ENCODE peak calls at places on chromosomes 13 and 19, in four cellular contexts. F is GM12878, C is K562, K is HepG2. N is an unnamed sample.

GRCh38 chr19:47994209-47994802 is at the start of gene ELSPBP1:
- DNase-seq in C (no peak), K (no peak), F (no peak), N (no peak)

GRCh38 chr19:27691991-27692390 is 1521.0 kb downstream of the UQCRFS1 start:
- DNase-seq in F (no peak), C (no peak), K (no peak), N (no peak)

GRCh38 chr19:21607453-21607852 is 102.1 kb downstream of the ZNF429 start:
- DNase-seq in C (no peak), K (no peak), F (no peak), N (no peak)

GRCh38 chr19:3990815-3991117 is 5.5 kb upstream of the EEF2 start:
- DNase-seq in K (no peak), F (no peak), C (no peak), N (no peak)

GRCh38 chr19:31881988-31882387 is 463.4 kb upstream of the ZNF507 start:
- DNase-seq in C (no peak), F (no peak), K (no peak), N (no peak)

GRCh38 chr13:98147521-98147920 is 4.6 kb downstream of the FARP1 start:
- DNase-seq in F (no peak), K (peak; percentile 77), C (no peak), N (no peak)

GRCh38 chr13:94061316-94061715 is 418.2 kb downstream of the DCT start:
- DNase-seq in F (no peak), K (no peak), C (no peak), N (no peak)

GRCh38 chr19:11191273-11191755 is 6.0 kb downstream of the KANK2 start:
- DNase-seq in F (no peak), C (peak; percentile 82), K (no peak), N (peak; percentile 71)

GRCh38 chr19:38725469-38726283 is 18.6 kb downstream of the CAPN12 start:
- DNase-seq in C (no peak), F (no peak), K (no peak), N (no peak)

GRCh38 chr13:109645831-109646230 is 140.6 kb downstream of the IRS2 start:
- DNase-seq in F (no peak), C (no peak), K (no peak), N (no peak)

GRCh38 chr13:63948045-63948444 is 2532.4 kb upstream of the PCDH20 start:
- DNase-seq in K (peak; percentile 40), F (no peak), C (no peak), N (no peak)

GRCh38 chr19:51354103-51354741 is 12.0 kb downstream of the ETFB start:
- DNase-seq in C (peak; percentile 46), F (no peak), K (peak; percentile 90), N (no peak)

GRCh38 chr19:18507727-18508440 is 14.0 kb downstream of the ELL start:
- DNase-seq in K (peak; percentile 82), C (no peak), F (no peak), N (no peak)

GRCh38 chr19:54420383-54421168 is 5.3 kb downstream of the TTYH1 start:
- DNase-seq in F (no peak), K (peak; percentile 97), C (peak; percentile 51), N (no peak)

GRCh38 chr19:52188822-52189744 is 769 bp upstream of the PPP2R1A start:
- DNase-seq in K (no peak), F (no peak), C (peak; percentile 92), N (peak; percentile 59)

GRCh38 chr13:110445722-110446569 is 115.6 kb downstream of the RAB20 start:
- DNase-seq in C (no peak), K (no peak), F (no peak), N (no peak)

GRCh38 chr13:36158606-36159005 is 27.4 kb upstream of the DCLK1 start:
- DNase-seq in F (no peak), C (no peak), K (no peak), N (no peak)

GRCh38 chr13:36154567-36155231 is 23.5 kb upstream of the DCLK1 start:
- DNase-seq in K (no peak), F (no peak), C (no peak), N (peak; percentile 62)

GRCh38 chr13:36160297-36160696 is 29.1 kb upstream of the DCLK1 start:
- DNase-seq in K (no peak), C (no peak), F (no peak), N (no peak)

GRCh38 chr13:36163303-36163702 is 32.1 kb upstream of the DCLK1 start:
- DNase-seq in C (no peak), F (no peak), K (no peak), N (no peak)

GRCh38 chr13:36157475-36157874 is 26.3 kb upstream of the DCLK1 start:
- DNase-seq in F (no peak), C (no peak), K (no peak), N (no peak)
- H3K27ac ChIP-seq in F (no peak overlapping the region), C (no peak overlapping the region), K (no peak overlapping the region), N (no peak overlapping the region)

GRCh38 chr19:16459680-16460079 is 12.1 kb downstream of the EPS15L1 start:
- DNase-seq in F (no peak), C (no peak), K (no peak), N (no peak)

GRCh38 chr19:16463341-16463990 is 8.3 kb downstream of the EPS15L1 start:
- DNase-seq in F (no peak), C (no peak), K (no peak), N (no peak)

GRCh38 chr19:16462757-16463250 is 9.0 kb downstream of the EPS15L1 start:
- DNase-seq in F (no peak), C (no peak), K (no peak), N (no peak)

GRCh38 chr19:16460454-16460853 is 11.3 kb downstream of the EPS15L1 start:
- DNase-seq in C (no peak), F (no peak), K (no peak), N (no peak)

GRCh38 chr19:16461630-16462051 is 10.1 kb downstream of the EPS15L1 start:
- DNase-seq in C (no peak), K (no peak), F (no peak), N (no peak)
- TF ChIP-seq RAD21 in C (no peak), K (no peak), F (no peak), N (no peak)

DNA sequence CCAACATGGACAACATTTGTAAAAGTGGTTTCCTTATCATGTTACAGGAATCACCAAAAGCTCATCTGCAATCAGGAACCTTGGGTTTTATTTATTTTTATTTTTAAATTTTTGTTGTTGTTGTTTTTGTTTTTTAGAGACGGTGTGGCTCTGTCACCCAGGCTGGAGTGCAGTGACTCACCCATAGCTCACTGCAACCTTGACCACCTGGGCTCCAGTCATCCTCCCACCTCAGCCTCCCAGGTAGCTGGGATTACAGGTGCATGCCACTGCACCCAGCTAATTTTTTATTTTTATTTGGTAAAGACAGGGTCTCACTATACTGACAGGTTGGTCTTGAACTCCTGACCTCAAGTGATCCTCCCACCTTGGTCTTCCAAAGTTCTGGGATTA is 13.6 kb upstream of the SERP2 start:
- DNase-seq in C (no peak), F (no peak), K (no peak), N (no peak)
- TF ChIP-seq NFIC in C (no peak), F (no peak), K (no peak), N (no peak)

DNA sequence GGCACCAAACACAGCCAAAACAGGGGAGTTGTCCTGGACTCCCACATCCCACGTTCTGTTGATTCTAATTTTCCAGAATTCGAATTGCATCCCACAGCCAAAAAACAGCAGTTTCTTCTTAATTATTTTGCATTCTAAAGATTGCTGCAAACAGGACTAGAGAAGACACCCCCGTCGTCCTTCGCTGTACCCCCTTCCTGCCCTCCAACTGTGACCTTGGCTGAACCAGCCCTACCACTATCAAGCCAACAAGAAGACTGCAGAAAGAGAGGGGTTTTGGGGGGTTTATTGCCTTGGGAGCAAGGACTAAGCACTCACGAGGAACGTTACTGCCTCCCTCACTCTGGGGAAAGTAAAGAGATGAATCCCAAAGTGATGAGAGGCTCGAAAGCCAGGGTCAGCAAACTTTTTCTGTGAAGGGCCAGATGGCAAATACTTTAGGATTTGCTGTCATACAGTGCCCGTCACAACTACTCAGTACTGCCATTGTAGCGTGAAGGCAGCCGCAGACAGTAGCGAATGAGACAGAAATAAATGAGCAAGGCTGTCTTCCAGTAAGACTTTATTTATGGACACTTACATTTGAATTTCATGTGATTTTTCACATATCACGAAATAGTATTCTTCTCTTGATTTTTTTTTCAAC is 32.5 kb upstream of the KATNAL1 start:
- DNase-seq in K (no peak), F (no peak), C (no peak), N (no peak)
- H3K27ac ChIP-seq in K (no peak overlapping the region), F (no peak overlapping the region), C (no peak overlapping the region), N (peak overlapping the region; percentile 71)

GRCh38 chr13:47420568-47420967 is 523.7 kb upstream of the HTR2A start:
- DNase-seq in K (no peak), C (no peak), F (no peak), N (no peak)

GRCh38 chr13:47426126-47426849 is 529.4 kb upstream of the HTR2A start:
- DNase-seq in F (no peak), C (no peak), K (no peak), N (no peak)
- TF ChIP-seq RAD21 in F (no peak), C (no peak), K (no peak), N (no peak)